ENCODE peak calls at places on chromosomes 5 and 9, in four cellular contexts. P, O, Q and I are unnamed samples.
A peak's percentile ranks its signal among the peaks of the same experiment; 100 is the strongest.

GRCh38 chr9:93577045-93577939 is 908 bp downstream of the PHF2 start:
- DNase-seq in Q (peak; percentile 85), O (no peak), P (no peak), I (no peak)

GRCh38 chr9:135039916-135040645 is 47.4 kb upstream of the OLFM1 start:
- DNase-seq in O (no peak), P (no peak), Q (no peak), I (peak; percentile 11)

GRCh38 chr9:134957945-134958227 is 40.2 kb upstream of the FCN1 start:
- DNase-seq in Q (no peak), P (no peak), O (no peak), I (no peak)

GRCh38 chr9:120892748-120893584 is 16.0 kb upstream of the PHF19 start:
- DNase-seq in O (no peak), Q (no peak), P (no peak), I (no peak)

GRCh38 chr5:167639213-167639612 is 652.2 kb upstream of the WWC1 start:
- DNase-seq in P (no peak), Q (no peak), O (no peak), I (no peak)

GRCh38 chr5:172433513-172433912 is 20.8 kb downstream of the SH3PXD2B start:
- DNase-seq in Q (no peak), P (no peak), O (no peak), I (no peak)

GRCh38 chr9:96382175-96382574 is 1.3 kb downstream of the SLC35D2 start:
- DNase-seq in O (no peak), Q (no peak), P (no peak), I (no peak)

GRCh38 chr9:131282688-131283422 is 6.5 kb upstream of the FAM78A start:
- DNase-seq in O (no peak), P (no peak), Q (peak; percentile 76), I (no peak)

GRCh38 chr9:74336161-74336560 is 161.0 kb upstream of the RORB start:
- DNase-seq in Q (no peak), P (no peak), O (no peak), I (no peak)

GRCh38 chr9:70613024-70613768 is 198.7 kb upstream of the KLF9 start:
- DNase-seq in P (no peak), O (no peak), Q (no peak), I (no peak)

GRCh38 chr5:140600096-140600495 is 32.9 kb downstream of the CD14 start:
- DNase-seq in P (no peak), Q (no peak), O (no peak), I (no peak)

GRCh38 chr9:134970719-134971118 is 53.0 kb upstream of the FCN1 start:
- DNase-seq in P (no peak), O (no peak), Q (no peak), I (no peak)

GRCh38 chr9:129331772-129332512 is 153.9 kb upstream of the IER5L start:
- DNase-seq in P (no peak), O (no peak), Q (peak; percentile 50), I (no peak)